ENCODE peak calls at places on chromosomes 3 and 15, in ten cellular contexts. Y is activated T-cell treated with anti-CD3 and anti-CD28 coated beads for 1 hour; X is dorsolateral prefrontal cortex; N is T-helper 9 cell; L is anterior cingulate cortex; U is stimulated activated CD8-positive, alpha-beta memory T cell treated with anti-CD3 and anti-CD28 coated beads, Interleukin-12 subunit alpha, Interleukin-12 subunit beta, amount 100 ng/mL, for 1 hour; V is activated CD4-positive, CD25-positive, alpha-beta regulatory T cell; B is activated CD4-positive, alpha-beta T cell treated with anti-CD3 and anti-CD28 coated beads, Interleukin-2, amount 50 U/mL, for 48 hours; F is OCI-LY7; T is heart left ventricle. S is an unnamed sample.

GRCh38 chr3:156665296-156665695 is 9.1 kb upstream of the TIPARP start:
- DNase-seq in Y (no peak), X (no peak), N (no peak), L (no peak), U (no peak), V (no peak), B (no peak), F (no peak), T (no peak), S (no peak)

GRCh38 chr15:59333401-59334062 is 39.1 kb downstream of the MYO1E start:
- DNase-seq in Y (no peak), X (no peak), N (no peak), L (no peak), U (no peak), V (no peak), B (no peak), F (no peak), T (no peak), S (no peak)

GRCh38 chr15:75811616-75812015 is 31.6 kb upstream of the UBE2Q2 start:
- DNase-seq in Y (no peak), X (no peak), N (no peak), L (no peak), U (no peak), V (no peak), B (no peak), F (no peak), T (no peak), S (no peak)

GRCh38 chr3:126261037-126261436 is 80.7 kb upstream of the ALDH1L1 start:
- DNase-seq in Y (no peak), X (no peak), N (no peak), L (no peak), U (no peak), V (no peak), B (no peak), F (peak; percentile 87), T (peak; percentile 62), S (no peak)

GRCh38 chr3:183158552-183159006 is 4.0 kb downstream of the LAMP3 start:
- DNase-seq in Y (no peak), X (no peak), N (no peak), L (no peak), U (no peak), V (no peak), B (peak; percentile 60), F (peak; percentile 48), T (no peak), S (no peak)

GRCh38 chr3:172746476-172746875 is 4.0 kb upstream of the ECT2 start:
- DNase-seq in Y (no peak), X (no peak), N (no peak), L (no peak), U (no peak), V (no peak), B (no peak), F (no peak), T (no peak), S (no peak)

GRCh38 chr3:195191580-195191979 is 79.4 kb downstream of the XXYLT1 start:
- DNase-seq in Y (no peak), X (no peak), N (no peak), L (no peak), U (no peak), V (no peak), B (no peak), F (no peak), T (no peak), S (no peak)

GRCh38 chr3:19399836-19400235 is 251.5 kb downstream of the KCNH8 start:
- DNase-seq in Y (no peak), X (no peak), N (no peak), L (no peak), U (no peak), V (no peak), B (no peak), F (no peak), T (no peak), S (no peak)

GRCh38 chr3:61802772-61803171 is 241.4 kb downstream of the PTPRG start:
- DNase-seq in Y (no peak), X (no peak), N (no peak), L (no peak), U (no peak), V (no peak), B (no peak), F (no peak), T (no peak), S (no peak)

GRCh38 chr3:150349314-150350097 is 58.6 kb upstream of the TSC22D2 start:
- DNase-seq in Y (no peak), X (peak; percentile 86), N (no peak), L (peak; percentile 84), U (no peak), V (no peak), B (no peak), F (no peak), T (peak; percentile 90), S (no peak)

GRCh38 chr3:107251819-107252218 is 125.4 kb upstream of the CCDC54 start:
- DNase-seq in Y (no peak), X (no peak), N (no peak), L (peak; percentile 28), U (no peak), V (no peak), B (no peak), F (no peak), T (no peak), S (no peak)

GRCh38 chr15:98978153-98978552 is 29.4 kb downstream of the PGPEP1L start:
- DNase-seq in Y (no peak), X (no peak), N (no peak), L (no peak), U (no peak), V (no peak), B (no peak), F (no peak), T (no peak), S (no peak)

GRCh38 chr3:195200010-195200822 is 70.7 kb downstream of the XXYLT1 start:
- DNase-seq in Y (no peak), X (no peak), N (no peak), L (no peak), U (no peak), V (no peak), B (no peak), F (no peak), T (no peak), S (no peak)

GRCh38 chr3:159263750-159264561 is 462.1 kb downstream of the MFSD1 start:
- DNase-seq in Y (no peak), X (no peak), N (no peak), L (no peak), U (no peak), V (no peak), B (no peak), F (peak; percentile 28), T (no peak), S (peak; percentile 74)

GRCh38 chr15:39061952-39062464 is 497.4 kb upstream of the RASGRP1 start:
- DNase-seq in Y (no peak), X (no peak), N (no peak), L (no peak), U (no peak), V (no peak), B (no peak), F (no peak), T (no peak), S (no peak)

GRCh38 chr3:99515-99914 is 97.0 kb upstream of the CHL1 start:
- DNase-seq in Y (no peak), X (no peak), N (no peak), L (no peak), U (no peak), V (no peak), B (no peak), F (no peak), T (no peak), S (no peak)

GRCh38 chr3:143478124-143478693 is 358.6 kb downstream of the CHST2 start:
- DNase-seq in Y (no peak), X (no peak), N (no peak), L (no peak), U (no peak), V (no peak), B (no peak), F (no peak), T (no peak), S (no peak)

GRCh38 chr3:59412506-59412905 is 362.7 kb upstream of the CFAP20DC start:
- DNase-seq in Y (no peak), X (no peak), N (no peak), L (no peak), U (no peak), V (no peak), B (no peak), F (no peak), T (no peak), S (no peak)

GRCh38 chr15:78429477-78429876 is 8.5 kb upstream of the IREB2 start:
- DNase-seq in Y (no peak), X (no peak), N (no peak), L (no peak), U (no peak), V (no peak), B (no peak), F (no peak), T (no peak), S (no peak)

GRCh38 chr15:98881526-98882517 is 125.8 kb downstream of the PGPEP1L start:
- DNase-seq in Y (no peak), X (no peak), N (no peak), L (no peak), U (no peak), V (no peak), B (no peak), F (peak; percentile 53), T (no peak), S (no peak)

GRCh38 chr15:91192285-91193058 is 92.4 kb downstream of the SV2B start:
- DNase-seq in Y (no peak), X (no peak), N (no peak), L (no peak), U (no peak), V (no peak), B (no peak), F (no peak), T (no peak), S (no peak)